ENCODE peak calls at places on chromosome 11, in seven cellular contexts. F, I, U, N, M, R and E are unnamed samples.

GRCh38 chr11:80109031-80109430 is 668.2 kb upstream of the TENM4 start:
- DNase-seq in F (no peak), I (no peak), U (no peak), N (no peak), M (no peak), R (no peak), E (no peak)

GRCh38 chr11:46673713-46674462 is 26.5 kb downstream of the ARHGAP1 start:
- DNase-seq in F (no peak), I (peak; percentile 50), U (no peak), N (no peak), M (no peak), R (no peak), E (no peak)

GRCh38 chr11:46906596-46906995 is 11.8 kb downstream of the LRP4 start:
- DNase-seq in F (no peak), I (no peak), U (peak; percentile 41), N (no peak), M (no peak), R (no peak), E (no peak)

GRCh38 chr11:61378713-61379313 is 13.6 kb upstream of the TMEM216 start:
- DNase-seq in F (peak; percentile 88), I (no peak), U (peak; percentile 99), N (peak; percentile 72), M (peak; percentile 96), R (no peak), E (no peak)

GRCh38 chr11:115548878-115549528 is 44.8 kb upstream of the CADM1 start:
- DNase-seq in F (no peak), I (peak; percentile 22), U (no peak), N (peak; percentile 14), M (no peak), R (no peak), E (no peak)

GRCh38 chr11:35143509-35144102 is 4.6 kb downstream of the CD44 start:
- DNase-seq in F (no peak), I (no peak), U (no peak), N (no peak), M (no peak), R (no peak), E (no peak)

GRCh38 chr11:62501432-62501891 is 45.1 kb downstream of the AHNAK start:
- DNase-seq in F (no peak), I (no peak), U (no peak), N (no peak), M (no peak), R (no peak), E (peak; percentile 30)

GRCh38 chr11:83252941-83253340 is 33.2 kb downstream of the CCDC90B start:
- DNase-seq in F (no peak), I (no peak), U (no peak), N (no peak), M (no peak), R (no peak), E (no peak)

GRCh38 chr11:119445356-119445755 is 22.4 kb upstream of the THY1 start:
- DNase-seq in F (no peak), I (no peak), U (no peak), N (no peak), M (no peak), R (no peak), E (no peak)

GRCh38 chr11:45272701-45273100 is 13.4 kb downstream of the SYT13 start:
- DNase-seq in F (no peak), I (no peak), U (no peak), N (no peak), M (no peak), R (no peak), E (no peak)

GRCh38 chr11:19577391-19577831 is 135.2 kb upstream of the NAV2 start:
- DNase-seq in F (no peak), I (no peak), U (peak; percentile 67), N (no peak), M (no peak), R (no peak), E (no peak)

GRCh38 chr11:133238455-133238854 is 293.8 kb downstream of the OPCML start:
- DNase-seq in F (no peak), I (no peak), U (no peak), N (no peak), M (no peak), R (no peak), E (no peak)

GRCh38 chr11:85602551-85603218 is 24.5 kb downstream of the DLG2 start:
- DNase-seq in F (no peak), I (no peak), U (peak; percentile 4), N (no peak), M (no peak), R (no peak), E (no peak)

GRCh38 chr11:102317099-102317767 is at the start of gene BIRC3:
- DNase-seq in F (peak; percentile 80), I (peak; percentile 82), U (peak; percentile 95), N (peak; percentile 72), M (peak; percentile 70), R (peak; percentile 86), E (peak; percentile 78)

GRCh38 chr11:102320166-102320565 is 2.9 kb downstream of the BIRC3 start:
- DNase-seq in F (no peak), I (no peak), U (no peak), N (no peak), M (no peak), R (no peak), E (no peak)

GRCh38 chr11:102319544-102319943 is 2.3 kb downstream of the BIRC3 start:
- DNase-seq in F (no peak), I (no peak), U (no peak), N (no peak), M (no peak), R (no peak), E (no peak)

GRCh38 chr11:102317768-102318103 is 452 bp downstream of the BIRC3 start:
- DNase-seq in F (no peak), I (no peak), U (peak; percentile 17), N (no peak), M (no peak), R (no peak), E (no peak)

DNA sequence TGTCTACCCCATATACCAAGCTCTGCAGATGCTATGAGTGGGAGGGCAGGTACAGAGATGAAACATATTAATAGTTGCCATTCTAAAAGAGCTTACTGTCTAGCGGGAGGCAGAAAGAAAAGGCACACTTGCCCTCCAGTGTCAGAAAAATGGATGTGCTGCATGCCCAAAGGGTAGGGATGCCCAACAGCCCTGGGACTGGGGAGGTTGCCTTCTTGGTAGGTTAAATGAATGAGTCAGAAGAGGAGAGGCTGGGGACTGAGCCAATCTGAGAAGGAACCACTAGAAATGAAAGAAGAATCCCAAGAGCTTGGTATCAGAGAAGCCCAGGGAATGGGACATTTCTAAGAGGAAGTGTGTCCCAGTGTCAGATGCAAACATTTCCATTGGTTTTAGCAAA is 1.2 kb downstream of the BIRC3 start:
- DNase-seq in F (no peak), I (no peak), U (peak; percentile 26), N (peak; percentile 50), M (no peak), R (no peak), E (no peak)
- H3K4me3 ChIP-seq in F (no peak overlapping the region), I (peak overlapping the region; percentile 2), U (no peak overlapping the region), N (peak overlapping the region; percentile 52), M (no peak overlapping the region), R (peak overlapping the region; percentile 31), E (no peak overlapping the region)

GRCh38 chr11:129885381-129885780 is 10.0 kb downstream of the NFRKB start:
- DNase-seq in F (no peak), I (no peak), U (no peak), N (no peak), M (no peak), R (no peak), E (no peak)

GRCh38 chr11:129884581-129884980 is 10.8 kb downstream of the NFRKB start:
- DNase-seq in F (no peak), I (no peak), U (no peak), N (no peak), M (no peak), R (no peak), E (no peak)

GRCh38 chr11:129880311-129880710 is 15.1 kb downstream of the NFRKB start:
- DNase-seq in F (no peak), I (no peak), U (no peak), N (no peak), M (no peak), R (no peak), E (no peak)

DNA sequence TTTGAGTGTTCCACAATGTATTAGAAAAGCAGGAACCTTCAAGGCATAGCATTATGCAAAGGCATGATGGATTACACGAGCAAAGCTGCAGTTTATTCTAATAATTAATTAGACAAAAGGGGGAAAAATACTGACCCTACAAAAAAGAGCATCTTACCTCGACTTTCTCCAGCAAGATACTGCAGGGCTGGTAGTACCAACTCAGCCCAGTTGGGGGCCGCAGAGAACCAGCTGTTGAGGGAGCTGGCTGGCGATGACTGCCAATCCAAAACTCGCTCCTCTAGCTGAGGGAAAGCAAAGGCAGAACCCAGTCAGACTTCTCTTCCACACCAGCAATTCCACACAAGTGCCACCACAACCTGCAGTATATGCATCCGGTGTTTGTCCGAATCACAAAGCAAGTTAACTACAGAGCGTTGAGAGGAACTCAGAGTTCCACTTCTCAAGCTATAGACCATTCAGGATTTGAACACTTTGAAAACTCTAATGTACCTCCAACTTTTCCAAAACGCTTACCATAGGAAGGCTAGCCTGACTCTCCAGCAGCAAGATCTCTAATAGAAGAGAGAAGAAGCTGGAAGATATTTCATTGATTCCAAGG is 13.7 kb downstream of the NFRKB start:
- DNase-seq in F (no peak), I (peak; percentile 21), U (peak; percentile 22), N (peak; percentile 51), M (no peak), R (no peak), E (no peak)
- TF ChIP-seq CTCF in F (peak; percentile 70), I (peak; percentile 43), U (peak; percentile 76), N (peak; percentile 38), M (peak; percentile 66), R (no peak), E (peak; percentile 62)

DNA sequence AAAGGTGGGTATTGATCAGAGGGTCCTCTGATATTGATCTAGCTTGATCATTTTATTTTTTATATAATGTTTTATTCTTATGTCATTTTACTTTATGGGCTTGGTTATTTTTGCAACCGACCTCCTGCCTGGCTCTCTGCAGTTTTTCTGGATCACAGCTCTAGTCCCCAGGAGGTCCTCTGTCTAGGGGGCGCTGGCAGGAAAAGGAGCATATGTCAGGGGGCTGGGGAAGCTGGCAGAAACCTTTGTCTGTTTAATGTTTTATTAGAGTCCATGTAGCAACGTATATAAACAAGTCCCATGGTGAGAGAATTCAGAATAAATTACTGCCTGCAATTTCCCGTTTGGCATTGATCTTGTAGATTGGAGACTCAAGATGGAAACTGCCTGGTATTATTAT is 133.5 kb upstream of the ZBED5 start:
- DNase-seq in F (no peak), I (no peak), U (no peak), N (no peak), M (no peak), R (no peak), E (no peak)
- H3K4me3 ChIP-seq in F (no peak overlapping the region), I (no peak overlapping the region), U (no peak overlapping the region), N (peak overlapping the region; percentile 14), M (no peak overlapping the region), R (no peak overlapping the region), E (no peak overlapping the region)

GRCh38 chr11:117807482-117808272 is 10.7 kb upstream of the DSCAML1 start:
- DNase-seq in F (peak; percentile 29), I (peak; percentile 83), U (peak; percentile 78), N (peak; percentile 54), M (no peak), R (peak; percentile 73), E (no peak)

GRCh38 chr11:117806906-117807305 is 9.9 kb upstream of the DSCAML1 start:
- DNase-seq in F (no peak), I (no peak), U (no peak), N (no peak), M (no peak), R (no peak), E (no peak)

GRCh38 chr11:117805048-117805447 is 8.0 kb upstream of the DSCAML1 start:
- DNase-seq in F (no peak), I (no peak), U (no peak), N (no peak), M (no peak), R (no peak), E (no peak)

GRCh38 chr11:117808768-117809167 is 11.8 kb upstream of the DSCAML1 start:
- DNase-seq in F (no peak), I (no peak), U (no peak), N (no peak), M (no peak), R (no peak), E (no peak)

GRCh38 chr11:117809236-117810055 is 12.4 kb upstream of the DSCAML1 start:
- DNase-seq in F (no peak), I (no peak), U (peak; percentile 25), N (peak; percentile 86), M (no peak), R (no peak), E (no peak)
- TF ChIP-seq CTCF in F (peak; percentile 24), I (peak; percentile 48), U (peak; percentile 45), N (peak; percentile 57), M (peak; percentile 48), R (peak; percentile 39), E (peak; percentile 95)